ENCODE peak calls at places on chromosomes 11 and 22, in nine cellular contexts. E is trophoblast cell, C is ovary, G is breast epithelium, U is IMR-90, Q is PC-3, A is tibial nerve, D is left ventricle myocardium inferior, L is lower lobe of right lung. I is an unnamed sample.

GRCh38 chr11:62880231-62880802 is 379 bp upstream of the SLC3A2 start:
- DNase-seq in L (peak; percentile 71), D (no peak), U (peak; percentile 88), E (no peak), C (no peak), A (no peak), G (peak; percentile 55), Q (peak; percentile 91), I (peak; percentile 80)

GRCh38 chr11:66880484-66881211 is 23.8 kb downstream of the LRFN4 start:
- DNase-seq in Q (peak; percentile 97), D (no peak), C (no peak), A (no peak), G (peak; percentile 82), E (no peak), L (no peak), U (peak; percentile 22), I (no peak)

GRCh38 chr22:35046744-35047462 is 19.1 kb upstream of the ISX start:
- DNase-seq in Q (no peak), C (no peak), E (no peak), U (no peak), D (no peak), A (no peak), L (no peak), G (no peak), I (no peak)

GRCh38 chr11:120820040-120820439 is 203.9 kb upstream of the TBCEL start:
- DNase-seq in E (no peak), Q (no peak), D (no peak), U (no peak), A (no peak), C (no peak), L (no peak), G (no peak), I (no peak)

GRCh38 chr11:72848846-72849466 is 34.7 kb downstream of the ATG16L2 start:
- DNase-seq in C (peak; percentile 37), A (peak; percentile 64), G (no peak), U (peak; percentile 60), Q (peak; percentile 73), L (no peak), E (no peak), D (no peak), I (peak; percentile 52)

GRCh38 chr11:119149371-119150275 is 771 bp downstream of the ABCG4 start:
- DNase-seq in L (no peak), U (no peak), Q (no peak), C (peak; percentile 39), G (no peak), A (no peak), E (no peak), D (no peak), I (no peak)

GRCh38 chr22:40451230-40451629 is 80.8 kb downstream of the SGSM3 start:
- DNase-seq in E (no peak), D (peak; percentile 27), G (no peak), Q (no peak), L (no peak), U (no peak), C (no peak), A (no peak), I (no peak)

GRCh38 chr22:23833911-23834317 is 4.9 kb downstream of the DERL3 start:
- DNase-seq in C (no peak), A (no peak), L (peak; percentile 38), D (no peak), G (no peak), U (no peak), E (no peak), Q (no peak), I (no peak)

GRCh38 chr22:43281400-43281799 is 61.8 kb downstream of the SCUBE1 start:
- DNase-seq in U (no peak), Q (no peak), G (no peak), C (no peak), E (no peak), A (no peak), D (no peak), L (no peak), I (no peak)

GRCh38 chr11:76424379-76424778 is 20.4 kb upstream of the EMSY start:
- DNase-seq in D (no peak), E (no peak), G (no peak), L (no peak), A (no peak), C (no peak), U (no peak), Q (no peak), I (no peak)

GRCh38 chr11:45444796-45445195 is 158.7 kb upstream of the SYT13 start:
- DNase-seq in Q (peak; percentile 16), U (no peak), C (no peak), E (peak; percentile 12), L (no peak), A (no peak), D (no peak), G (no peak), I (no peak)

GRCh38 chr11:31812392-31813241 is 1.5 kb upstream of the PAX6 start:
- DNase-seq in E (no peak), U (no peak), C (no peak), L (no peak), A (no peak), G (no peak), Q (peak; percentile 42), D (no peak), I (no peak)

GRCh38 chr11:86237267-86237804 is 7.2 kb upstream of the EED start:
- DNase-seq in A (no peak), G (no peak), L (no peak), U (no peak), E (peak; percentile 48), D (no peak), Q (no peak), C (no peak), I (no peak)

GRCh38 chr11:56163804-56164203 is 3.7 kb upstream of the OR8K5 start:
- DNase-seq in G (no peak), L (no peak), A (no peak), C (no peak), E (no peak), U (no peak), D (no peak), Q (no peak), I (no peak)

GRCh38 chr11:58770627-58771457 is 39.1 kb upstream of the GLYAT start:
- DNase-seq in A (no peak), D (no peak), L (no peak), U (peak; percentile 13), E (peak; percentile 89), G (no peak), Q (peak; percentile 99), C (no peak), I (peak; percentile 39)

DNA sequence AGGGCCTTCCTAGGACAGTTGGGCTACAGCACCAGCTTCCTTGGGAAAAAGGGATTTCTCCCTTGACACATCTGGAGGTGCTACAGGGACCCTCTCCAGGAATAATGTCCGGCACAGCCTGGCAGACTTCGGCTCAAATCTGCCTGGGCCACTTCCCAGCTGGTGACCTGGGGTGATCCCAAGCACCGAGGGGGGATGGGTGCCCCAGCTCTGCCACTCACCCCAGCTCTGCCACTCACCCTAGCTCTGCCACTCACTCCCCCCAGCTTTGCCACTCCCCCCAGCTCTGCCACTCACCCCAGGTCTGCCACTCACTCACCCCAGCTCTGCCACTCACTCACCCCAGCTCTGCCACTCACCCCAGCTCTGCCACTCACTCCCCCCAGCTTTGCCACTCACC is 9.9 kb downstream of the OSBPL5 start:
- DNase-seq in C (no peak), Q (no peak), U (no peak), A (no peak), E (no peak), L (peak; percentile 40), G (no peak), D (peak; percentile 16), I (no peak)
- H3K4me1 ChIP-seq in C (peaks cover 16% of the 10 kb centered on the region), Q (peaks cover 3% of the 10 kb centered on the region), U (peaks cover 49% of the 10 kb centered on the region), A (no peaks in the 10 kb centered on the region), E (peaks cover 51% of the 10 kb centered on the region), L (peaks cover 50% of the 10 kb centered on the region), G (peaks cover 18% of the 10 kb centered on the region), D (peaks cover 98% of the 10 kb centered on the region), I (peaks cover 59% of the 10 kb centered on the region)

GRCh38 chr11:250740-251299 is 14.0 kb downstream of the PSMD13 start:
- DNase-seq in C (no peak), L (peak; percentile 77), E (peak; percentile 38), Q (peak; percentile 50), A (peak; percentile 70), G (no peak), D (peak; percentile 57), U (peak; percentile 42), I (peak; percentile 73)

GRCh38 chr11:252666-253065 is 15.9 kb downstream of the PSMD13 start:
- DNase-seq in G (no peak), E (no peak), A (no peak), L (no peak), Q (no peak), C (no peak), U (no peak), D (no peak), I (no peak)

GRCh38 chr11:253160-253885 is 16.5 kb downstream of the PSMD13 start:
- DNase-seq in E (no peak), C (no peak), G (no peak), D (no peak), L (no peak), A (no peak), Q (no peak), U (no peak), I (no peak)

GRCh38 chr11:250274-250673 is 13.5 kb downstream of the PSMD13 start:
- DNase-seq in D (no peak), Q (no peak), L (no peak), A (no peak), E (no peak), U (no peak), G (no peak), C (no peak), I (no peak)

DNA sequence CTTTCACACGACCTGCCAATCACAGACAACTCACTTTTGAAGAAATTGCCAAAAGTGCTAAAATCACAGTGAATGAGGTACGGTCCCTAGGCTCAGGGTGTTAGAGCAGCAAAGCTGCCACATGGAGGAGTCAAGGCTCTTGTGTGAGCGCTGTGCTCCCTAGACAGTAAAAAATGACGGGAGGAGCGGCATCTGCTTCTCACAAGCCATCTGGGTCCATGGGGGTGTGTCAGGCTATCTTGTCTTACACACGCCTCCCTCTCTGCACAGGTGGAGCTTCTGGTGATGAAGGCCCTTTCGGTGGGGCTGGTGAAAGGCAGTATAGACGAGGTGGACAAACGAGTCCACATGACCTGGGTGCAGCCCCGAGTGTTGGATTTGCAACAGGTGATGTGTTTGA is 14.8 kb downstream of the PSMD13 start:
- DNase-seq in C (no peak), U (no peak), D (no peak), Q (no peak), A (no peak), E (no peak), G (no peak), L (no peak), I (no peak)
- H3K36me3 ChIP-seq in C (no peaks in the 10 kb centered on the region), U (peaks cover 45% of the 10 kb centered on the region), D (peaks cover 75% of the 10 kb centered on the region), Q (peaks cover 39% of the 10 kb centered on the region), A (peaks cover 38% of the 10 kb centered on the region), E (peaks cover 36% of the 10 kb centered on the region), G (peaks cover 6% of the 10 kb centered on the region), L (peaks cover 69% of the 10 kb centered on the region), I (peaks cover 68% of the 10 kb centered on the region)

GRCh38 chr11:68312117-68312779 is at the start of gene LRP5:
- DNase-seq in G (no peak), E (no peak), U (peak; percentile 10), D (peak; percentile 36), A (no peak), Q (peak; percentile 50), L (no peak), C (peak; percentile 67), I (peak; percentile 78)
- H3K4me1 ChIP-seq in G (peaks cover 2% of the 10 kb centered on the region), E (peaks cover 21% of the 10 kb centered on the region), U (peaks cover 13% of the 10 kb centered on the region), D (peaks cover 55% of the 10 kb centered on the region), A (no peaks in the 10 kb centered on the region), Q (peaks cover 31% of the 10 kb centered on the region), L (peaks cover 47% of the 10 kb centered on the region), C (peaks cover 19% of the 10 kb centered on the region), I (peaks cover 30% of the 10 kb centered on the region)

DNA sequence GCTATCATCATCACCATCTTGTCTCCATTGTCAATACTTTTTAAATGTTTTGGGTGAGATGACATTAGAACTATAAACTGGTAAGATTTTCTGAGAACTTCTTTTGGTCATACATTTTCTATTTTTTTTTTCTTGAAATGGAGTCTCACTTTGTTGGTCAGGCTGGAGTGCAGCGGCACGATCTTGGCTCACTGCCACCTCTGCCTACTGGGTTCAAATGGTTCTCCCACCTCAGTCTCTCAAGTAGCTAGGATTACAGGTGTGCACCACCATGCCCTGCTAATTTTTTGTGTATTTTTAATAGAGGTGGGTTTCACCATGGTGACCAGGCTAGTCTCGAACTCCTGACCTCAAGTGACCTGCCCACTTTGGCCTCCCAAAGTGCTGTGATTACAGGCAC is 785.9 kb upstream of the ARHGAP42 start:
- DNase-seq in D (no peak), Q (no peak), L (no peak), U (no peak), A (no peak), G (no peak), E (no peak), C (no peak), I (no peak)
- H3K36me3 ChIP-seq in D (no peaks in the 10 kb centered on the region), Q (no peaks in the 10 kb centered on the region), L (no peaks in the 10 kb centered on the region), U (no peaks in the 10 kb centered on the region), A (no peaks in the 10 kb centered on the region), G (no peaks in the 10 kb centered on the region), E (no peaks in the 10 kb centered on the region), C (no peaks in the 10 kb centered on the region), I (no peaks in the 10 kb centered on the region)

I was measured in adipocyte.